ENCODE peak calls at places on chromosomes 5 and 9, in nine cellular contexts. E, S, I, C, F, B, Y, W and V are unnamed samples.

GRCh38 chr5:177335701-177336065 is 15.8 kb downstream of the LMAN2 start:
- DNase-seq in C (no peak), I (no peak), Y (no peak), F (no peak), S (no peak), E (no peak), B (no peak), W (no peak), V (no peak)

GRCh38 chr9:105243015-105243686 is 1.3 kb upstream of the SLC44A1 start:
- DNase-seq in B (no peak), W (no peak), C (no peak), F (no peak), S (no peak), E (peak), I (peak), Y (no peak), V (peak)

GRCh38 chr5:64682608-64683007 is 7.7 kb upstream of the SHISAL2B start:
- DNase-seq in S (no peak), C (peak), Y (no peak), W (no peak), E (no peak), F (no peak), I (no peak), B (no peak), V (no peak)

GRCh38 chr5:68285857-68286611 is 70.5 kb downstream of the PIK3R1 start:
- DNase-seq in B (peak), I (no peak), C (no peak), Y (peak), S (no peak), F (no peak), W (no peak), E (peak), V (no peak)

GRCh38 chr5:91361790-91362189 is 21.3 kb downstream of the ARRDC3 start:
- DNase-seq in W (no peak), E (no peak), I (no peak), S (no peak), B (no peak), C (no peak), Y (no peak), F (no peak), V (no peak)

GRCh38 chr5:81023261-81024015 is 63.3 kb downstream of the RASGRF2 start:
- DNase-seq in E (no peak), F (no peak), I (no peak), C (no peak), S (no peak), W (no peak), Y (no peak), B (no peak), V (no peak)

GRCh38 chr5:131277875-131278795 is 14.3 kb downstream of the CDC42SE2 start:
- DNase-seq in C (no peak), Y (no peak), B (no peak), W (no peak), S (no peak), E (peak), F (no peak), I (no peak), V (no peak)

GRCh38 chr5:39138182-39138487 is 63.9 kb upstream of the RICTOR start:
- DNase-seq in B (no peak), W (no peak), E (peak), S (no peak), C (no peak), I (no peak), F (no peak), Y (no peak), V (no peak)

GRCh38 chr9:17422994-17423680 is 155.7 kb upstream of the SH3GL2 start:
- DNase-seq in F (no peak), E (peak), Y (no peak), W (no peak), B (peak), S (no peak), I (no peak), C (no peak), V (no peak)

GRCh38 chr9:114315723-114316363 is 7.1 kb upstream of the ORM1 start:
- DNase-seq in Y (no peak), C (no peak), I (no peak), W (no peak), S (no peak), F (no peak), B (no peak), E (no peak), V (no peak)

GRCh38 chr9:8468048-8468600 is 668.5 kb upstream of the DMAC1 start:
- DNase-seq in E (no peak), I (no peak), W (no peak), C (no peak), S (no peak), B (no peak), F (no peak), Y (no peak), V (no peak)

GRCh38 chr5:135033866-135034185 is 202 bp downstream of the PITX1 start:
- DNase-seq in S (no peak), F (no peak), I (no peak), E (no peak), Y (no peak), B (no peak), W (no peak), C (no peak), V (no peak)

GRCh38 chr5:84272776-84273516 is 111.7 kb downstream of the EDIL3 start:
- DNase-seq in Y (no peak), S (no peak), E (no peak), B (no peak), F (no peak), W (no peak), C (no peak), I (no peak), V (no peak)

GRCh38 chr9:107852891-107853290 is 363.3 kb upstream of the KLF4 start:
- DNase-seq in I (no peak), F (no peak), B (no peak), C (no peak), S (no peak), E (no peak), W (no peak), Y (no peak), V (no peak)

GRCh38 chr5:98796197-98796972 is 22.9 kb downstream of the RGMB start:
- DNase-seq in W (peak), S (no peak), I (no peak), E (peak), C (peak), Y (no peak), B (peak), F (no peak), V (no peak)

GRCh38 chr5:134114886-134115805 is 665 bp downstream of the TCF7 start:
- DNase-seq in S (no peak), F (no peak), B (no peak), E (no peak), I (no peak), Y (no peak), W (peak), C (peak), V (no peak)

GRCh38 chr5:174323878-174324281 is 278.4 kb downstream of the NSG2 start:
- DNase-seq in W (no peak), C (peak), S (peak), I (no peak), E (peak), Y (no peak), F (no peak), B (no peak), V (no peak)

GRCh38 chr5:145484195-145484594 is 350.9 kb downstream of the PRELID2 start:
- DNase-seq in W (no peak), B (no peak), I (no peak), E (peak), Y (no peak), C (no peak), S (no peak), F (no peak), V (peak)

GRCh38 chr5:31819926-31820516 is 181.1 kb downstream of the PDZD2 start:
- DNase-seq in S (no peak), I (no peak), F (no peak), W (no peak), C (peak), E (no peak), Y (no peak), B (no peak), V (no peak)

GRCh38 chr5:181170996-181171395 is 23.6 kb downstream of the OR2V2 start:
- DNase-seq in C (no peak), B (no peak), S (no peak), W (no peak), I (no peak), E (peak), F (no peak), Y (no peak), V (no peak)

GRCh38 chr5:127848098-127848497 is 144.9 kb downstream of the CCDC192 start:
- DNase-seq in C (no peak), F (no peak), I (no peak), W (no peak), S (no peak), Y (no peak), E (no peak), B (no peak), V (no peak)

GRCh38 chr5:67141644-67142043 is 55.0 kb downstream of the CD180 start:
- DNase-seq in C (no peak), I (no peak), Y (no peak), S (no peak), E (no peak), B (no peak), W (no peak), F (no peak), V (no peak)